ENCODE peak calls at places on chromosomes 12 and 14, in nine cellular contexts. H, Q, N, P, I, A, V, W and R are unnamed samples.
A peak's percentile ranks its signal among the peaks of the same experiment; 100 is the strongest.

GRCh38 chr12:14775652-14776020 is 27.6 kb downstream of the WBP11 start:
- DNase-seq in W (no peak), V (no peak), I (peak; percentile 73), P (no peak), N (no peak), Q (no peak), A (no peak), H (no peak), R (no peak)

GRCh38 chr12:8827551-8828347 is 5.3 kb downstream of the A2ML1 start:
- DNase-seq in H (no peak), A (no peak), N (no peak), W (no peak), I (no peak), P (no peak), V (no peak), Q (no peak), R (no peak)

GRCh38 chr12:55822228-55822627 is 4.4 kb downstream of the ORMDL2 start:
- DNase-seq in V (no peak), W (peak; percentile 42), N (no peak), I (no peak), H (peak; percentile 46), P (no peak), Q (peak; percentile 67), A (no peak), R (no peak)

GRCh38 chr12:4119157-4119761 is 154.3 kb upstream of the CCND2 start:
- DNase-seq in H (no peak), V (no peak), W (no peak), N (no peak), I (no peak), Q (no peak), P (no peak), A (no peak), R (no peak)

GRCh38 chr14:66422019-66422946 is 63.9 kb upstream of the CCDC196 start:
- DNase-seq in N (no peak), Q (no peak), V (no peak), W (no peak), A (no peak), P (no peak), I (no peak), H (peak; percentile 78), R (no peak)

GRCh38 chr14:31263485-31264133 is 56.0 kb upstream of the HECTD1 start:
- DNase-seq in W (no peak), I (peak; percentile 100), P (no peak), A (no peak), N (no peak), H (peak; percentile 100), V (no peak), Q (no peak), R (peak; percentile 75)

GRCh38 chr14:54570651-54571415 is 3.9 kb downstream of the SAMD4A start:
- DNase-seq in W (no peak), Q (no peak), V (no peak), N (no peak), I (peak; percentile 95), H (peak; percentile 94), P (no peak), A (no peak), R (no peak)

GRCh38 chr14:96064866-96065265 is 25.7 kb downstream of the C14orf132 start:
- DNase-seq in P (no peak), V (peak; percentile 61), W (no peak), H (no peak), I (no peak), N (no peak), A (no peak), Q (no peak), R (peak; percentile 4)

GRCh38 chr14:105487449-105487985 is 831 bp downstream of the CRIP1 start:
- DNase-seq in N (peak; percentile 67), I (no peak), P (no peak), A (peak; percentile 66), V (no peak), W (no peak), H (no peak), Q (no peak), R (peak; percentile 81)

GRCh38 chr14:100467046-100467750 is 120.0 kb downstream of the BEGAIN start:
- DNase-seq in V (no peak), A (no peak), P (no peak), W (no peak), N (no peak), H (no peak), Q (no peak), I (no peak), R (no peak)

GRCh38 chr14:29906256-29906885 is 21.3 kb downstream of the PRKD1 start:
- DNase-seq in N (no peak), I (peak; percentile 71), A (no peak), Q (no peak), V (no peak), H (peak; percentile 98), W (no peak), P (no peak), R (no peak)

GRCh38 chr12:32448581-32448980 is 49.2 kb downstream of the FGD4 start:
- DNase-seq in I (peak; percentile 51), Q (no peak), P (no peak), N (no peak), H (peak; percentile 67), W (no peak), V (no peak), A (no peak), R (no peak)

GRCh38 chr12:121983546-121984205 is 38.0 kb upstream of the BCL7A start:
- DNase-seq in V (peak; percentile 3), N (no peak), P (no peak), A (no peak), Q (no peak), H (no peak), W (no peak), I (no peak), R (no peak)